ENCODE peak calls at places on chromosome 1, in four cellular contexts. Z is fibroblast of the aortic adventitia, U is neural crest cell, H is CD14-positive monocyte. G is an unnamed sample.

GRCh38 chr1:21537932-21538630 is 28.9 kb downstream of the ALPL start:
- DNase-seq in Z (no peak), U (no peak), H (no peak), G (no peak)

GRCh38 chr1:155858805-155859233 is 548 bp upstream of the SYT11 start:
- DNase-seq in Z (no peak), U (no peak), H (peak; percentile 62), G (peak; percentile 37)

GRCh38 chr1:4585216-4585615 is 69.2 kb upstream of the AJAP1 start:
- DNase-seq in Z (no peak), U (peak; percentile 58), H (no peak), G (no peak)

GRCh38 chr1:46131727-46132528 is 501 bp downstream of the PIK3R3 start:
- DNase-seq in Z (peak; percentile 35), U (peak; percentile 19), H (no peak), G (no peak)

GRCh38 chr1:156284112-156284511 is at the start of gene TMEM79:
- DNase-seq in Z (no peak), U (no peak), H (no peak), G (no peak)

GRCh38 chr1:180501865-180502360 is 464 bp downstream of the ACBD6 start:
- DNase-seq in Z (no peak), U (no peak), H (no peak), G (no peak)

GRCh38 chr1:7655354-7655753 is 115.7 kb upstream of the VAMP3 start:
- DNase-seq in Z (no peak), U (no peak), H (no peak), G (no peak)

GRCh38 chr1:214476229-214476957 is 75.0 kb downstream of the PTPN14 start:
- DNase-seq in Z (no peak), U (no peak), H (no peak), G (no peak)

GRCh38 chr1:14039894-14040430 is 340.0 kb downstream of the PRDM2 start:
- DNase-seq in Z (no peak), U (no peak), H (no peak), G (no peak)

GRCh38 chr1:15370781-15371467 is 38.8 kb upstream of the EFHD2 start:
- DNase-seq in Z (peak; percentile 56), U (no peak), H (no peak), G (no peak)

GRCh38 chr1:37166005-37166404 is 131.7 kb upstream of the GRIK3 start:
- DNase-seq in Z (no peak), U (no peak), H (no peak), G (no peak)

GRCh38 chr1:111733183-111733995 is 5.8 kb downstream of the INKA2 start:
- DNase-seq in Z (peak; percentile 51), U (no peak), H (peak; percentile 95), G (peak; percentile 40)

GRCh38 chr1:230572121-230573083 is 69.9 kb upstream of the COG2 start:
- DNase-seq in Z (no peak), U (no peak), H (peak; percentile 48), G (no peak)

GRCh38 chr1:40450491-40451237 is 388 bp downstream of the ZFP69B start:
- DNase-seq in Z (peak; percentile 48), U (peak; percentile 13), H (no peak), G (no peak)

GRCh38 chr1:78843111-78843908 is 163.2 kb downstream of the ADGRL4 start:
- DNase-seq in Z (peak; percentile 57), U (no peak), H (no peak), G (no peak)

GRCh38 chr1:54136269-54136896 is 16.4 kb downstream of the CDCP2 start:
- DNase-seq in Z (no peak), U (no peak), H (no peak), G (no peak)

GRCh38 chr1:172980456-172980855 is 70.3 kb downstream of the TNFSF18 start:
- DNase-seq in Z (no peak), U (no peak), H (no peak), G (no peak)

GRCh38 chr1:40039757-40040510 is 595 bp upstream of the CAP1 start:
- DNase-seq in Z (peak; percentile 81), U (peak; percentile 38), H (peak; percentile 84), G (peak; percentile 33)

DNA sequence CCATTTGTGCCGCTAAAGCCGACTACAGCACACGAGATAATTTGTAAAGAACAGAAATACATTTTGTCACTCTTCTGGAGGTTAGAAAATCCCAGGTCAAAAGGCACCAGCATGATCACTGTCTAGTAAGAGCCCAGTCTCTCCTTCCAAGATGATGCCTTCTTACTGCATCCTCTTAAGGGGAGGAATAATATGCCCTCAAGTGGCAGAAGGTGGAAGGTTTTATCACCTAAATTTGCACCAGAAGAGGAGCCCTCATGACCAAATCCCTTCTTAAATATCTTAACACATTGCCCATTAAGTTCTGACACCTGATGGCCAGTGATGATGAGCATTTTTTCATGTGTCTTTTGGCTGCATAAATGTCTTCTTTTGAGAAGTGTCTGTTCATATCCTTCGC is 326.7 kb upstream of the RGS18 start:
- DNase-seq in Z (peak; percentile 2), U (no peak), H (no peak), G (no peak)
- TF ChIP-seq CTCF in Z (no peak), U (no peak), H (no peak), G (no peak)

GRCh38 chr1:241847796-241848668 is at the start of gene EXO1:
- DNase-seq in Z (peak; percentile 90), U (peak; percentile 78), H (peak; percentile 83), G (peak; percentile 51)
- TF ChIP-seq CTCF in Z (peak; percentile 5), U (no peak), H (no peak), G (peak; percentile 36)

DNA sequence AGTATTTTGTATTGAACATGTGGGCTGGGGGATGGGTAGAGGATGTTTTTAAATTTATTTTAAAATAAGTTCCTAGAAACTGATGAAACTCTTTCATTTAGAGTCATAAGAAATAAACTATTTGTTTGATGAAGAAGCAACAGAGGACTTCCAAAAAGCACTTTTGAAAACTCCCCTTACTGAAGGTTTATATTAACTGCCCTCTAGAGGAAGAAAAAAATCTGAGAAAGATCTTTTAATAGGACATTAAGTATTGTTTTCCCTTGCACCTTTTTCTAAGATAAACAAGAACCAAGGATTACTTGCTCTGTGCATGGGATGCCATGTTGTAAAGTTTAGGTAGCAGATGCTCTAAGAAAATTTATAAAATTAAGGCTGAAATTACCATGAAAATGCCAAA is 14.1 kb downstream of the DISP1 start:
- DNase-seq in Z (no peak), U (no peak), H (no peak), G (no peak)
- TF ChIP-seq CTCF in Z (peak; percentile 26), U (peak; percentile 38), H (no peak), G (no peak)

GRCh38 chr1:178189814-178190213 is 95.9 kb downstream of the RASAL2 start:
- DNase-seq in Z (peak; percentile 22), U (no peak), H (no peak), G (no peak)
- TF ChIP-seq CTCF in Z (peak; percentile 31), U (peak; percentile 61), H (peak; percentile 49), G (peak; percentile 45)

GRCh38 chr1:63870152-63870551 is 96.3 kb downstream of the ROR1 start:
- DNase-seq in Z (no peak), U (no peak), H (no peak), G (no peak)
- TF ChIP-seq CTCF in Z (no peak), U (peak; percentile 33), H (no peak), G (peak; percentile 8)

GRCh38 chr1:66266756-66267155 is 267.2 kb upstream of the SGIP1 start:
- DNase-seq in Z (no peak), U (no peak), H (no peak), G (no peak)

GRCh38 chr1:66265796-66266195 is 268.2 kb upstream of the SGIP1 start:
- DNase-seq in Z (no peak), U (no peak), H (no peak), G (no peak)

GRCh38 chr1:66265268-66265667 is 268.7 kb upstream of the SGIP1 start:
- DNase-seq in Z (no peak), U (no peak), H (no peak), G (no peak)

GRCh38 chr1:66267211-66267940 is 266.6 kb upstream of the SGIP1 start:
- DNase-seq in Z (peak; percentile 76), U (no peak), H (no peak), G (no peak)

DNA sequence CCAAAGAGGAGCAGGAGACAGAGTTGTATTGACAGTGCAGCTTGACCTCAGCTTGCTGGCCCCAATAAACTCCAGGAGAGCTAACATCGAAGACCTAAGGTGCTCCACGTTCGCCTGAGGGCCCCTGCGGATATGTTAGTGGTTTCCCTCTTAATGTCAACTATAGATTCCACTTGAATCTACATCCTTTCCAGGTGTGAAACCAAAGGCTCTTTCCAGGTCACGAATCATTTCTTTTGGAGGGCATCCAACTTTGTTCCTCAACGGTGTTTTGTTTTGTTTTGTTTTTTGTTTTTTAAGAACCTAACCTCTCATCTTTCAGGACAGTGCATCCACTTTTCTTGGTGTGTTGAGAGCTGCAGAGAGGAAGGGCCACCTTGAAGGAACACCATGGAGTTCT is 267.6 kb upstream of the SGIP1 start:
- DNase-seq in Z (no peak), U (no peak), H (no peak), G (no peak)
- TF ChIP-seq CTCF in Z (no peak), U (no peak), H (no peak), G (no peak)